ENCODE peak calls at places on chromosomes 13 and 19, in six cellular contexts. N is ovary, A is brain microvascular endothelial cell, Q is MCF 10A, C is PC-9, X is cardiac muscle cell. J is an unnamed sample.

GRCh38 chr13:79973533-79973963 is 367.4 kb downstream of the SPRY2 start:
- DNase-seq in A (no peak), C (no peak), Q (no peak), N (no peak), X (no peak), J (no peak)

GRCh38 chr13:26179344-26179743 is 42.8 kb downstream of the RNF6 start:
- DNase-seq in C (no peak), A (no peak), X (no peak), N (no peak), Q (no peak), J (no peak)

GRCh38 chr13:111436446-111436845 is 116.0 kb downstream of the TEX29 start:
- DNase-seq in X (no peak), N (no peak), A (no peak), C (no peak), Q (no peak), J (no peak)

GRCh38 chr13:48975101-48975925 is at the start of gene FNDC3A:
- DNase-seq in X (peak), A (peak), Q (peak), C (peak), N (peak), J (peak)

GRCh38 chr19:5804516-5805464 is at the start of gene NRTN:
- DNase-seq in C (peak), N (no peak), Q (peak), A (no peak), X (no peak), J (no peak)

GRCh38 chr19:30371157-30371845 is 883 bp upstream of the ZNF536 start:
- DNase-seq in Q (no peak), C (no peak), N (no peak), X (no peak), A (no peak), J (no peak)

GRCh38 chr19:41076286-41076685 is 12.0 kb upstream of the CYP2A13 start:
- DNase-seq in N (no peak), X (no peak), Q (no peak), C (no peak), A (no peak), J (no peak)

GRCh38 chr13:79637086-79637763 is 156.3 kb downstream of the NDFIP2 start:
- DNase-seq in X (peak), C (no peak), A (no peak), N (peak), Q (no peak), J (no peak)

GRCh38 chr19:40689339-40690049 is 957 bp downstream of the NUMBL start:
- DNase-seq in C (peak), X (no peak), Q (no peak), A (peak), N (peak), J (no peak)

GRCh38 chr19:33332248-33332647 is 29.9 kb upstream of the CEBPA start:
- DNase-seq in A (no peak), X (no peak), C (no peak), Q (no peak), N (no peak), J (no peak)

GRCh38 chr19:44207126-44207803 is 5.1 kb upstream of the ZNF227 start:
- DNase-seq in X (peak), C (peak), N (peak), A (peak), Q (peak), J (peak)

GRCh38 chr13:106275441-106276032 is 259.9 kb downstream of the EFNB2 start:
- DNase-seq in N (no peak), Q (no peak), A (no peak), X (peak), C (no peak), J (no peak)

GRCh38 chr13:96650301-96650886 is 343.9 kb downstream of the OXGR1 start:
- DNase-seq in C (no peak), A (peak), N (no peak), Q (peak), X (peak), J (no peak)
- TF ChIP-seq CTCF in C (no peak), A (no peak), N (no peak), Q (peak), X (no peak), J (no peak)

DNA sequence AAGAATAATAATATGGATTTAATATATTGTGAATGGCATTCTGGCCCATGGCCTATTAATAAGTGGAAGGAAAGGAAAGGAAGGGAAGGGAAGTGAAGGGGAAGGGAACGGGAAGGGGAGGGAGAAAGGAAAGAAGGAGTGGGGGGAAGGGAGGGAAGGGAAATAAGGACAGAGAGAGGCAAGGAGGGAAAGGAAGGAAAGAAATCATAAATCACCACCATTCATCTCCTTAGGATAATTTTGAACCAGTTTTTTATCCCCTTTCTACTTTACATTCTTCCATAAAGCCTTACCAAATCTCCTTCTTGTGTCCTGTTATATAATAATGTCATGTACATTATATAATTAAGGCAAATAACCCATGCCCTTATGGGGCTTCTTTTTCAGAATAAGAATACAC is 444.6 kb upstream of the GPC6 start:
- DNase-seq in A (no peak), N (no peak), C (no peak), Q (no peak), X (no peak), J (no peak)
- TF ChIP-seq CTCF in A (no peak), N (no peak), C (no peak), Q (no peak), X (no peak), J (no peak)

GRCh38 chr19:28239270-28239669 is 973.7 kb downstream of the UQCRFS1 start:
- DNase-seq in N (no peak), A (no peak), Q (no peak), C (no peak), X (peak), J (no peak)
- TF ChIP-seq CTCF in N (no peak), A (peak), Q (no peak), C (no peak), X (peak), J (no peak)

DNA sequence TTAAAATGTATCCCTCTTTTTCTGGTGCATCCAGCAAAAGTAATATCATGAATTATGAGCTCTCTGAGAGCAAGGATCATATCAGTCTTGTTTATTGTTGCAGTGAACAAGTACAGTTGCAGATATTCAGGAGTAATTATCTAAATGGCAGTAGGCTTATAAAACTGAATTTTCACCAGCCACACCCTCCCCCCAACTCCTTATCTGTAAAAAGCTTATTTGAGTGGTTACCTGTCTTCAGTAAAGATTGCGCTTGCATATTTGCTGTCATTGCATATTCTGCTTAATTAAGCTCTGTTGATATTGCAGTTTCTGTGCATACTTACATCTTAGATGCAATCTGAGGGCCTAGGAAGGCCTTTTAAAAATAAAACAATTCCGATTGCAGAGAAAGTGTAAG is 87.3 kb downstream of the DNAJC15 start:
- DNase-seq in A (no peak), C (no peak), N (no peak), X (no peak), Q (no peak), J (no peak)
- TF ChIP-seq CTCF in A (no peak), C (no peak), N (no peak), X (no peak), Q (no peak), J (no peak)

GRCh38 chr13:24275041-24275440 is 34.3 kb upstream of the C1QTNF9 start:
- DNase-seq in A (no peak), Q (no peak), N (no peak), X (no peak), C (no peak), J (no peak)
- TF ChIP-seq CTCF in A (no peak), Q (no peak), N (no peak), X (peak), C (no peak), J (no peak)

DNA sequence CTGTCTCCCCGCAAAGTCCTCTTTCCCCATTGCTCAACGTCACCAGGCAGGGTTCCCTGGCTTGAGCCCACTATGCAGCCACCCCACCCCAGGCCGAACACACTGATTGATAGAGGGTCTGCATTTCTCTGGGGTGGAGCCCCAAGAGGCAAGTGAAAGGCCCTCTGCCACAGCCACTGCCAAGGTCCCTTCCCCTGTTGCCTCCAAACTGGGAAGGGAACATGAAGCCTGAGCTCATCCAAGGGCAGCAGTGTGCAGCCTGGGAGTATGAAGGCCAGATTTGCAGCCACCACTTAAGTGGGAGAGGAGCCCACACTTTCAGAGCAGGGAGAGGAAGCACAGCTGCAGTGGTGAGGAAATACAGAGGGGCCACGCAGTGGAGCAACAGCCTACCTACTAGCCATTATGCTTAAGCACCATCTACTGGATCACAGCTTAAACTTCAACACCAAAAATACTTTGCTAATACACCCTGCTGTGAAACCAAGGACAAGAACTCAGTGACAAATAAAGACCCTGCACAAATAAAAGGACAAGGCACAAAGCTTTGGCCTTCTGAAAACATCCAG is 48.6 kb downstream of the UBL3 start:
- DNase-seq in Q (no peak), X (peak), N (no peak), A (no peak), C (no peak), J (no peak)
- TF ChIP-seq CTCF in Q (no peak), X (no peak), N (no peak), A (no peak), C (no peak), J (no peak)

GRCh38 chr19:49686503-49687088 is 2.8 kb upstream of the ADM5 start:
- DNase-seq in Q (no peak), X (no peak), C (no peak), A (no peak), N (no peak), J (no peak)
- TF ChIP-seq CTCF in Q (no peak), X (no peak), C (no peak), A (no peak), N (no peak), J (no peak)

GRCh38 chr13:101116381-101116780 is 299.9 kb downstream of the NALCN start:
- DNase-seq in C (no peak), Q (no peak), X (no peak), A (no peak), N (no peak), J (no peak)

GRCh38 chr13:101121608-101122007 is 294.7 kb downstream of the NALCN start:
- DNase-seq in Q (no peak), X (no peak), C (no peak), N (no peak), A (no peak), J (no peak)

GRCh38 chr13:101111894-101112293 is 304.4 kb downstream of the NALCN start:
- DNase-seq in N (no peak), X (no peak), A (no peak), C (no peak), Q (no peak), J (no peak)

GRCh38 chr13:101116826-101117225 is 299.5 kb downstream of the NALCN start:
- DNase-seq in C (no peak), Q (no peak), X (no peak), N (no peak), A (no peak), J (no peak)

GRCh38 chr13:101115762-101116161 is 300.5 kb downstream of the NALCN start:
- DNase-seq in X (no peak), A (no peak), C (no peak), N (no peak), Q (no peak), J (no peak)
- TF ChIP-seq CTCF in X (no peak), A (peak), C (no peak), N (no peak), Q (peak), J (no peak)

GRCh38 chr19:19061491-19061890 is 2.3 kb upstream of the SLC25A42 start:
- DNase-seq in C (no peak), X (no peak), N (no peak), A (no peak), Q (no peak), J (no peak)

GRCh38 chr19:19063183-19064097 is at the start of gene SLC25A42:
- DNase-seq in Q (peak), A (peak), C (peak), N (peak), X (peak), J (peak)

GRCh38 chr19:19064811-19065745 is 1.3 kb downstream of the SLC25A42 start:
- DNase-seq in Q (no peak), X (peak), N (no peak), A (no peak), C (no peak), J (no peak)

GRCh38 chr19:19064098-19064722 is 416 bp downstream of the SLC25A42 start:
- DNase-seq in X (no peak), N (peak), C (no peak), A (no peak), Q (no peak), J (no peak)

GRCh38 chr19:19062454-19063182 is 1.2 kb upstream of the SLC25A42 start:
- DNase-seq in C (no peak), X (no peak), N (no peak), Q (peak), A (peak), J (no peak)
- TF ChIP-seq CTCF in C (no peak), X (no peak), N (no peak), Q (no peak), A (no peak), J (no peak)

GRCh38 chr13:81539643-81540150 is 1198.8 kb upstream of the SPRY2 start:
- DNase-seq in A (no peak), N (no peak), C (no peak), Q (no peak), X (no peak), J (no peak)

GRCh38 chr13:81540777-81541176 is 1199.9 kb upstream of the SPRY2 start:
- DNase-seq in N (no peak), Q (peak), A (no peak), X (peak), C (no peak), J (no peak)
- TF ChIP-seq CTCF in N (no peak), Q (peak), A (peak), X (no peak), C (peak), J (peak)